ENCODE peak calls at places on chromosomes 5 and 9, in seven cellular contexts. A is GM12865, F is left lung, E is lower lobe of right lung, W is heart left ventricle, D is fibroblast of pulmonary artery, B is PC-3. H is an unnamed sample.

GRCh38 chr5:157478726-157479125 is 18.7 kb downstream of the NIPAL4 start:
- DNase-seq in A (no peak), F (no peak), W (no peak), B (peak), D (no peak), E (no peak), H (no peak)

GRCh38 chr9:71830929-71831328 is 62.6 kb upstream of the CEMIP2 start:
- DNase-seq in D (no peak), F (no peak), W (no peak), A (no peak), B (peak), E (no peak), H (no peak)

GRCh38 chr5:78795757-78796156 is 147.2 kb upstream of the LHFPL2 start:
- DNase-seq in W (no peak), B (no peak), D (no peak), A (no peak), F (no peak), E (no peak), H (no peak)

GRCh38 chr9:13127164-13127563 is 152.3 kb downstream of the MPDZ start:
- DNase-seq in A (no peak), D (no peak), F (no peak), E (no peak), W (no peak), B (no peak), H (no peak)

GRCh38 chr9:134704499-134704898 is 62.9 kb downstream of the COL5A1 start:
- DNase-seq in B (no peak), D (no peak), E (no peak), A (no peak), F (peak), W (no peak), H (peak)

GRCh38 chr5:19987594-19988345 is at the start of gene CDH18:
- DNase-seq in E (peak), D (peak), F (peak), A (no peak), W (peak), B (peak), H (peak)

GRCh38 chr5:8102714-8103113 is 233.8 kb downstream of the MTRR start:
- DNase-seq in A (no peak), F (no peak), B (no peak), D (no peak), W (no peak), E (no peak), H (no peak)

GRCh38 chr5:135887447-135887864 is 8.2 kb downstream of the IL9 start:
- DNase-seq in B (peak), A (peak), F (no peak), W (peak), D (peak), E (peak), H (peak)

GRCh38 chr5:132386644-132387286 is 17.3 kb downstream of the SLC22A5 start:
- DNase-seq in E (peak), D (peak), F (peak), W (peak), B (peak), A (peak), H (peak)

GRCh38 chr9:23934291-23934690 is 108.3 kb upstream of the ELAVL2 start:
- DNase-seq in D (no peak), E (no peak), A (no peak), B (no peak), F (no peak), W (no peak), H (no peak)

GRCh38 chr5:91486638-91487037 is 103.5 kb upstream of the ARRDC3 start:
- DNase-seq in D (peak), B (peak), E (no peak), F (no peak), W (no peak), A (no peak), H (no peak)

GRCh38 chr5:15585128-15585527 is 85.1 kb downstream of the FBXL7 start:
- DNase-seq in F (no peak), A (no peak), D (no peak), W (no peak), B (no peak), E (no peak), H (no peak)

GRCh38 chr5:179345429-179346321 is at the start of gene ADAMTS2:
- DNase-seq in F (peak), W (peak), E (peak), B (no peak), A (no peak), D (peak), H (no peak)

GRCh38 chr9:133188006-133188842 is 20.8 kb downstream of the OBP2B start:
- DNase-seq in B (peak), F (no peak), E (no peak), A (peak), W (no peak), D (peak), H (no peak)

GRCh38 chr9:133187561-133188005 is 21.5 kb downstream of the OBP2B start:
- DNase-seq in E (no peak), A (no peak), W (no peak), D (no peak), B (no peak), F (no peak), H (no peak)

GRCh38 chr9:133182151-133182550 is 18.4 kb upstream of the GBGT1 start:
- DNase-seq in A (no peak), W (no peak), F (no peak), E (no peak), D (no peak), B (no peak), H (no peak)

GRCh38 chr9:133186736-133187135 is 22.3 kb downstream of the OBP2B start:
- DNase-seq in W (no peak), E (no peak), D (no peak), B (no peak), A (no peak), F (no peak), H (no peak)

GRCh38 chr9:133184971-133185370 is 21.3 kb upstream of the GBGT1 start:
- DNase-seq in E (no peak), B (peak), W (no peak), D (peak), A (peak), F (no peak), H (no peak)
- TF ChIP-seq CTCF in E (peak), B (peak), W (peak), D (peak), A (peak), F (peak), H (no peak)

GRCh38 chr5:107230367-107230766 is 440.4 kb downstream of the EFNA5 start:
- DNase-seq in B (no peak), W (no peak), A (no peak), F (no peak), D (no peak), E (no peak), H (no peak)
- H3K4me3 ChIP-seq in B (no peak), W (no peak), A (no peak), F (no peak), D (no peak), E (no peak), H (no peak)

DNA sequence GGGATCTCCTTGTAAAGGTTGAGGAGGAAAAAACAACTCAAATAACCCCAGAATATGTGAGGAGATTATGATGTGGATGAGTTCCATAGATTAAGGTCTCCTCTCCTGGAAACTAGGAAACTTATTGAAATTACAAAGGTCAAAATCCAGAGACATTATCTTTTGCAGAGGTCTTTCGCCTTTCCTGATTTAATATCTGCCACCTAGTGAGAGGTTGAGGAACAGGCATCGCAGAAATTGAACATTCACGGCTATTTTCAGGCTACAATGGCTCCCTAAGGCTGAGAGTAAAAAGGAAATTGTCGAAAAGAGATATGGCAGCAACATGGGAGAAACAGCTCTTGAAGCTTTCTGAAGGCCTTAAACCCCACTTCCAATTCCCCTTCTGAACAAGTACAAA is 127.5 kb upstream of the PLCXD3 start:
- DNase-seq in E (no peak), D (no peak), A (peak), W (no peak), F (no peak), B (peak), H (no peak)
- TF ChIP-seq CTCF in E (no peak), D (peak), A (peak), W (no peak), F (no peak), B (peak), H (no peak)

GRCh38 chr9:113803811-113804589 is 72.1 kb upstream of the ZNF618 start:
- DNase-seq in A (no peak), W (no peak), E (no peak), D (no peak), B (no peak), F (no peak), H (no peak)

GRCh38 chr9:113808391-113809191 is 67.5 kb upstream of the ZNF618 start:
- DNase-seq in A (no peak), D (peak), B (peak), F (no peak), E (no peak), W (peak), H (no peak)

GRCh38 chr9:113805753-113806152 is 70.4 kb upstream of the ZNF618 start:
- DNase-seq in A (no peak), W (no peak), B (no peak), D (no peak), E (no peak), F (no peak), H (no peak)

GRCh38 chr9:113809192-113809482 is 67.0 kb upstream of the ZNF618 start:
- DNase-seq in F (no peak), A (no peak), E (no peak), W (no peak), D (no peak), B (no peak), H (no peak)

GRCh38 chr9:113807173-113808061 is 68.7 kb upstream of the ZNF618 start:
- DNase-seq in D (peak), A (peak), F (no peak), E (no peak), B (peak), W (peak), H (peak)
- H3K4me3 ChIP-seq in D (no peak), A (no peak), F (no peak), E (peak), B (peak), W (peak), H (no peak)

GRCh38 chr5:2417301-2417700 is 334.2 kb downstream of the IRX2 start:
- DNase-seq in D (no peak), E (no peak), B (no peak), A (no peak), F (no peak), W (no peak), H (no peak)

GRCh38 chr5:2410451-2410850 is 341.0 kb downstream of the IRX2 start:
- DNase-seq in A (no peak), B (no peak), E (no peak), D (no peak), W (no peak), F (no peak), H (no peak)

GRCh38 chr5:2415678-2416077 is 335.8 kb downstream of the IRX2 start:
- DNase-seq in A (no peak), E (no peak), W (no peak), D (no peak), B (no peak), F (no peak), H (no peak)
- TF ChIP-seq CTCF in A (no peak), E (no peak), W (peak), D (no peak), B (peak), F (no peak), H (no peak)

GRCh38 chr5:1133510-1134255 is 21.8 kb upstream of the SLC12A7 start:
- DNase-seq in F (no peak), B (no peak), E (no peak), D (no peak), W (peak), A (peak), H (no peak)
- H3K4me3 ChIP-seq in F (no peak), B (no peak), E (no peak), D (no peak), W (no peak), A (no peak), H (no peak)

GRCh38 chr9:1938135-1938534 is 77.0 kb upstream of the SMARCA2 start:
- DNase-seq in B (no peak), D (no peak), E (no peak), A (peak), F (no peak), W (no peak), H (no peak)

GRCh38 chr9:1939466-1939865 is 75.7 kb upstream of the SMARCA2 start:
- DNase-seq in E (no peak), D (no peak), F (no peak), B (no peak), A (peak), W (no peak), H (no peak)

GRCh38 chr9:1938675-1939170 is 76.4 kb upstream of the SMARCA2 start:
- DNase-seq in W (no peak), D (no peak), E (no peak), B (no peak), A (peak), F (no peak), H (no peak)

GRCh38 chr9:1941989-1942388 is 73.2 kb upstream of the SMARCA2 start:
- DNase-seq in W (no peak), F (no peak), D (peak), E (no peak), B (no peak), A (no peak), H (no peak)

DNA sequence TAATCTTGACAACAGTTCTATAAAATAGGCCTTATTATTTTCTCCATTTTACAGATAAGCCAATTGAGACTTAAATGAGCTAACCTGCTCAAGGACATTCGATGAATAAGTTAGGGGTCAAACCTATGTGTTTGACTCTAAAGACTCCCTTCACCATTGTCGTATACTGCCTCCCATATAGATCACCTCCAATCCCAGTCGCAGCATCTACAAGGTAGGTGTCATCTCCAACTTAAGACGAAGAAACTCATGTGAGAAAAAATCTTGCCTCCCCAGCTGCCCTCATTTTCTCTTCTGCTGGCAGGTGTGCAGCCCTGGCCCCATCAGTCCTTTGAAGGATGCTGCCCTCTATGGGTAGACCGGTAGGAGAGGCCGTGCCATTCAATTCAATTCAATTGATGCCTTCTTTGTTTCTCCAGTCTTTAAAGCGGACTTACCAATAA is 75.2 kb upstream of the SMARCA2 start:
- DNase-seq in F (no peak), E (peak), D (no peak), W (no peak), B (peak), A (peak), H (no peak)
- TF ChIP-seq CTCF in F (peak), E (peak), D (peak), W (peak), B (peak), A (peak), H (peak)

GRCh38 chr5:176610430-176610763 is 441 bp upstream of the GPRIN1 start:
- DNase-seq in W (no peak), B (no peak), E (no peak), A (no peak), F (no peak), D (no peak), H (no peak)

GRCh38 chr5:176608937-176609723 is 826 bp downstream of the GPRIN1 start:
- DNase-seq in B (no peak), D (no peak), E (no peak), A (peak), W (no peak), F (no peak), H (no peak)

GRCh38 chr5:176608142-176608705 is 1.7 kb downstream of the GPRIN1 start:
- DNase-seq in E (no peak), A (no peak), W (no peak), D (no peak), F (no peak), B (no peak), H (no peak)

GRCh38 chr5:176611435-176611834 is 1.5 kb upstream of the GPRIN1 start:
- DNase-seq in A (peak), E (peak), B (peak), F (no peak), D (peak), W (peak), H (peak)

DNA sequence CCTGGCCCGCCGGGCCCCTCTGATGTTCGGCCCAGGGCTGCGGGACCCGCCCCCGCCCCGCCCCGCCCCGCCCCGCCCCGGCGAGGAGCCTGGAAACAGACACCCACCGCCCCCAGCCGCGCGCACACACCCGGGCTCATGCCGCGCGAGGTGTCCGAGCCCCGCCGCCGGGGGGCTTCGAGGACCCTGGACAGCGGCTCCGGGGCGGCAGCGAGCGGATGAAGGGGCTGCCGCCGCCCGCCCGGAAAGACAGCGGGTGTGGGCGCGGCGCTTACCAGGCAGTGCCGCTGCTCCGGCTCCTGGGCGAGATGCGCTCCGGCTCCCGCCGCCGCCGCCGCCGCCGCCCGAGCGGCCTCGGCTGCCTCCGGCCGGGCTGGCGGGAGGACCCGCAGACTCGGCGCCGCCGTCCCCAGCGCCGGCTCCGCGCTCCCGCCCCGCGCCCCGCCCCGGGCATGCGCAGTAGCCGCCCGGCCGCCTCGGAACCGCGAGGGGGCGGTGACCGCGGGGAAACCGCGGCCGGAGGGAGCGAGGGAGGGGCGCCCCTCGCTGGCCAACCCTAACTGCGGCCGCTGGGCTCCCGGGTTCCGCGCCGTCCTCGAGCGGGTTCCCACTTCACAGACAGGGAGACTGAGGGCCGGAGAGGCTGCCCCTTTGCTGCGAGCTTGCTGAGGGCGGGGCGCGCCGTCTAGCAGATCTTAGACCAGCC is at the start of gene GPRIN1:
- DNase-seq in F (peak), B (peak), W (peak), D (peak), E (peak), A (peak), H (peak)
- H3K4me3 ChIP-seq in F (peak), B (peak), W (peak), D (peak), E (peak), A (peak), H (peak)

H was measured in pancreas.